ENCODE peak calls at places on chromosomes 16 and 17, in five cellular contexts. I, O, P, T and V are unnamed samples.

GRCh38 chr17:39968731-39969130 is 5.9 kb downstream of the GSDMA start:
- DNase-seq in I (no peak), O (no peak), T (no peak), P (no peak), V (no peak)

GRCh38 chr16:3157229-3158013 is 22.6 kb downstream of the ZNF213 start:
- DNase-seq in O (peak; percentile 74), T (peak; percentile 79), I (peak; percentile 90), P (peak; percentile 82), V (peak; percentile 96)

GRCh38 chr16:8622315-8622656 is 788 bp downstream of the METTL22 start:
- DNase-seq in I (no peak), T (peak; percentile 5), O (no peak), P (no peak), V (no peak)

GRCh38 chr17:77783991-77784820 is 174.3 kb upstream of the TNRC6C start:
- DNase-seq in T (peak; percentile 31), O (no peak), P (no peak), I (no peak), V (no peak)

GRCh38 chr17:9028171-9028570 is 6.9 kb downstream of the NTN1 start:
- DNase-seq in T (no peak), I (no peak), P (no peak), O (no peak), V (no peak)

GRCh38 chr17:44751806-44752205 is 7.0 kb upstream of the ADAM11 start:
- DNase-seq in I (no peak), P (no peak), O (no peak), T (no peak), V (no peak)

GRCh38 chr17:7191571-7192270 is 12.6 kb upstream of the ASGR1 start:
- DNase-seq in I (no peak), P (peak; percentile 64), T (peak; percentile 44), O (peak; percentile 48), V (peak; percentile 61)

GRCh38 chr16:84190731-84191388 is at the start of gene ADAD2:
- DNase-seq in T (no peak), O (no peak), I (no peak), P (no peak), V (peak; percentile 23)

GRCh38 chr17:41595585-41595984 is 8.9 kb upstream of the KRT14 start:
- DNase-seq in O (no peak), P (no peak), I (no peak), T (no peak), V (no peak)

GRCh38 chr16:17205279-17206139 is 265.3 kb downstream of the XYLT1 start:
- DNase-seq in I (peak; percentile 87), T (no peak), P (no peak), O (no peak), V (no peak)

GRCh38 chr17:76523084-76524037 is 14.1 kb downstream of the CYGB start:
- DNase-seq in I (no peak), T (peak; percentile 80), P (peak; percentile 86), O (peak; percentile 77), V (peak; percentile 77)

GRCh38 chr16:30949655-30950515 is 1.0 kb downstream of the ORAI3 start:
- DNase-seq in O (no peak), P (peak; percentile 74), T (peak; percentile 86), I (peak; percentile 81), V (no peak)

GRCh38 chr16:30947533-30948086 is 1.3 kb upstream of the ORAI3 start:
- DNase-seq in T (no peak), P (peak; percentile 57), I (no peak), O (no peak), V (no peak)

GRCh38 chr16:30948087-30948955 is 547 bp upstream of the ORAI3 start:
- DNase-seq in I (peak; percentile 94), O (peak; percentile 91), T (peak; percentile 68), P (peak; percentile 94), V (peak; percentile 99)

GRCh38 chr16:30950516-30951073 is 1.7 kb downstream of the ORAI3 start:
- DNase-seq in I (no peak), P (no peak), T (no peak), O (no peak), V (no peak)

DNA sequence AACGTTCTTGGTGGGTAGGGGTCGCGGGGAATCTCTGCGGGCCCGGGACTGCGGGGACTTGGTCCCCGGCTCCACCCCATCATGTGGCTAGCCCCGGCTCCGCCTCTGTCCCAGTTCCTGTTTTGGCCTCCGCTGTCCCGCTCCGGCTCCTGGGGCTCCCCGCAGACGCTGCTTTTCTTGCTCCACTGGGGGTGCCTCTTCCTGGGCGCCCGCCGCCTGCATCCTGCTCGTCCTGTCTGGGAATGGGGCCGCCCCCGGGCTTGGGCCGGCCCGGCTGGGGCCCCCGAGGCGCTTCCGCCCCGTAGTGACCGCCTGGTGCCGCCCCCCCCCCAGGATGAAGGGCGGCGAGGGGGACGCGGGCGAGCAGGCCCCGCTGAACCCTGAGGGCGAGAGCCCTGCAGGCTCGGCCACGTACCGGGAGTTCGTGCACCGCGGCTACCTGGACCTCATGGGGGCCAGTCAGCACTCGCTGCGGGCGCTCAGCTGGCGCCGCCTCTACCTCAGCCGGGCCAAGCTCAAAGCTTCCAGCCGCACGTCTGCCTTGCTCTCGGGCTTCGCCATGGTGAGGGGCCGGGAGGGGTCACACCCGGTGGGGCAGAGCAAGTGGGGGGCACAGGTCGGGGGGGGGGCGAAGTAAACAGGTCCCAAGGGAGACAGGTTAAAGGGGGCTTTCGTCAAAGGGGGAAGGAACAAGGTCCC is at the start of gene ORAI3:
- DNase-seq in O (peak; percentile 60), P (peak; percentile 80), T (peak; percentile 84), I (no peak), V (peak; percentile 64)
- TF ChIP-seq CTCF in O (no peak), P (no peak), T (no peak), I (no peak), V (no peak)

DNA sequence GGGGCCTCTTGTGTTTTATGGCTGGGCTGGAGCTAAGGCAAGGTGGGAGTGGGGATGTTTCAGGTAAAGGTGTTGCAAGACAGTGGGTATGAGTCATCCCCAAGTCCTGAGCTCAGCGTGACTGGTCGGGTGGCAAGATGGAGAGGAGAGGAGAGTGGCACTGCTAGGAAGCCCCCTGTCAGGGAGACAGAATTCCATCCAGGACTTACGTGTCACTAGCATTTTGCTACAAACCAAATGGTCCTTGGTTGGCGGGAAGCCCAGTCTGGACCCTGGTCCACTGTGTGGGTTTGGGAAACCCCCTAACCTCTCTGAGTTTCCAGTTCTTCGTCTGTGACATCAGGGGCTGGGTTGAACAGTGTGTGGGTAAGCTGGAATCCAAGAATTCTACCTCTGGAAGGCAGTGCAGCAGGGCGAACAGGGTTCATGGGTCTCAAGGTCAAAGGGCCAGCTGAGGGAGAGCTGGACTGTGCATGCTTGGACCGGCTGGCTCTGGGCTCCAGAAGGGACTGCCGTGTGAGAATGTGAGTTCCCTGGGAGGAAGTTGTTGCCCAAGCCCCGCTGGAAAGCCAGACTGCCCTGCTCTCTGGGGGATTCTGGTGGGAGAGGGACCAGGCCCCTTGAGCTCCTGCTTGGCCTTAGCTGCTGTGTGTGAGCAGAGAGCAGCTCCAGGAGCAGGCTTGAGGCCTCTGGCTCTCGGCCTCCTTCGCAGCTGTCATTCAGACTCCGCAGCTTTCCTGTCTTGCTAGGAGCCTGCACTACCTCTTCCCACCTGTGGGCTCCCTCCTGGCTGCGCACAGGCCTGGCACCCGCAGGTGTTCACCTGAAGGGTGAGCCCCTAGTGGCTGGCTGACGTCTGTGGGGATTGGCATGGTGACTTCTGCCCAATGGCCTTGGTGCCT is 84.5 kb downstream of the NT5M start:
- DNase-seq in I (no peak), T (peak; percentile 24), P (no peak), O (no peak), V (no peak)
- TF ChIP-seq CTCF in I (no peak), T (peak; percentile 22), P (no peak), O (peak; percentile 55), V (peak; percentile 11)

DNA sequence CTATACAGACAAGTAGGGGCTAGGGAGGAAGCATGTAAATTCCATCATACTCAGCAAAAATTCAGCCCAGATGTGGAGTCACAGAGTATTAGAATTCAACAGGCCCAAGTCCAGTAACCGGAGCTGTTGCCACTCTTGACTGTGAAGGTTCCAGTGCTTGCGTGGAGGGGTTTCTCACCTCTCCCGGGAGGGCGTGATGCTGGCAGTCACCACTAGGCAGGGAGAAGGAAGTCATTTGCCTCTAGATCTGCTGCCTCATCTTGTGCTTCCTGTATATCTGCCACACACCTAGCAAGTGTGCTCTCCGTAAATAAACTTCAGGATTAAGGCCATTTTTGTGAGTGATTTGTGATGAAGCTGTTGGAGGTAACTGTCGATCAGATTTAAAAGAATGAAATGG is 1.0 kb upstream of the CKLF start:
- DNase-seq in I (no peak), T (peak; percentile 36), P (no peak), O (peak; percentile 22), V (peak; percentile 78)
- TF ChIP-seq CTCF in I (peak; percentile 4), T (no peak), P (no peak), O (peak; percentile 51), V (peak; percentile 49)

DNA sequence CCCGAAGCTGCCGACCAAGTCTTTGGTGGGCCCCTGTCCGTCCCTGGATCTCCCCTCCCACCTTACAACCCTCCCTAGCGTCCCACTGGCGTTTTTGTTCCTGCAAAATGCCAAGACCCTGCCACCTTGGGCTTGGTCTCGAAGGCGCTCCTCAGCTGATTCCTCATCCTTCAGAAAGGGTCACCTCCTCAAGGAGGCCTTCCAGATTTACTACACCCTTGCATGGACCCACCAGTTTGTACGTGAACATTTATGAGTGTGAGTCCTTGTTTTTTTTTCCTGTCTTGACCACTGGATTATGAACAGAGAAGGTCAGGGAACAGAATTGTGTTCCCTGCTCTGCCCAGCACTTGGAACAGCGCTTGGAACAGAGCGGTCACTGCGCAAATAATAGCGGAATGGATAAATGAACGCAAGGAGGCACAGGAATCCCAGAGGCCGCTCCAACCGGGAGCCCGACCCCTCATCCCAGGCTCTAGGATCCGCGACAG is 895 bp upstream of the GFER start:
- DNase-seq in T (no peak), I (no peak), O (no peak), P (no peak), V (no peak)
- TF ChIP-seq CTCF in T (no peak), I (peak; percentile 27), O (no peak), P (no peak), V (no peak)